ENCODE peak calls at places on chromosomes 4 and X, in nine cellular contexts. K is mammary epithelial cell, X is mesendoderm, G is spleen, C is lung, U is psoas muscle, Z is ovary, H is mesenchymal stem cell, Y is aorta. Q is an unnamed sample.

GRCh38 chr4:183860110-183860509 is 45.0 kb upstream of the STOX2 start:
- DNase-seq in K (no peak), X (no peak), G (no peak), C (no peak), U (no peak), Z (no peak), H (no peak), Y (no peak), Q (no peak)

GRCh38 chr4:93897559-93897958 is 69.0 kb downstream of the ATOH1 start:
- DNase-seq in K (peak), X (peak), G (no peak), C (no peak), U (no peak), Z (no peak), H (peak), Y (no peak), Q (no peak)

GRCh38 chr4:53816561-53816960 is 225.3 kb upstream of the LNX1 start:
- DNase-seq in K (no peak), X (no peak), G (no peak), C (no peak), U (no peak), Z (no peak), H (peak), Y (no peak), Q (no peak)

GRCh38 chr4:10013722-10014121 is 7.6 kb downstream of the SLC2A9 start:
- DNase-seq in K (peak), X (peak), G (no peak), C (peak), U (no peak), Z (no peak), H (no peak), Y (no peak), Q (no peak)

GRCh38 chr4:11698846-11699590 is 270.3 kb upstream of the HS3ST1 start:
- DNase-seq in K (peak), X (peak), G (no peak), C (no peak), U (no peak), Z (no peak), H (peak), Y (no peak), Q (no peak)

GRCh38 chr4:42654606-42655005 is 2.3 kb downstream of the ATP8A1 start:
- DNase-seq in K (peak), X (peak), G (no peak), C (peak), U (no peak), Z (peak), H (peak), Y (no peak), Q (no peak)

GRCh38 chr4:139736661-139737060 is 71.0 kb downstream of the MGST2 start:
- DNase-seq in K (no peak), X (no peak), G (no peak), C (no peak), U (no peak), Z (no peak), H (no peak), Y (no peak), Q (no peak)

GRCh38 chrX:41589634-41590270 is 99.0 kb upstream of the GPR34 start:
- DNase-seq in K (no peak), X (no peak), G (no peak), C (no peak), U (no peak), Z (no peak), H (peak), Y (no peak), Q (no peak)

GRCh38 chr4:18100657-18101056 is 79.1 kb upstream of the LCORL start:
- DNase-seq in K (no peak), X (no peak), G (no peak), C (no peak), U (no peak), Z (no peak), H (no peak), Y (no peak), Q (no peak)

GRCh38 chr4:98728433-98728832 is 70.0 kb upstream of the TSPAN5 start:
- DNase-seq in K (peak), X (peak), G (no peak), C (no peak), U (no peak), Z (no peak), H (peak), Y (no peak), Q (no peak)

DNA sequence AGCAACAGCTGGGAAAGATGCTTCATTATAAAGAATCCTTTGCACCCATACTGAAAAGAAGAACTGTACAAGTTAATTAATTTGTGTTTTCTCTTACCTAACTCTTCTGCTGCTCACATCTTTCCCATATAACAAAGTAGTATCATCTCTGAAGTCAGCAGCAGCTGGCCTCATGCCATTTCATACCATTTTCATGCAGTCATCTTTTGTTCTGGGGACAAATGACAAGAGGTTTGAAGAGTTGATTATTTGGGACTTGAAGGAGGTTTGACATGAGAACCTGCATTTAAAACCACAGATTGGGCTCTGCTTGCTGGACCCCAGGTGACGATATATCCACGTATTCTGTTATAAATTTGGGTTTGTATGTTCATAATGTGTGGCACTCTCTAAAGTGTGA is 430.3 kb downstream of the SPRY1 start:
- DNase-seq in K (peak), X (no peak), G (no peak), C (no peak), U (no peak), Z (no peak), H (peak), Y (no peak), Q (no peak)
- H3K27ac ChIP-seq in K (no peak), X (no peak), G (no peak), C (peak), U (peak), Z (no peak), H (no peak), Y (no peak), Q (no peak)

GRCh38 chr4:17060230-17060629 is 161.8 kb upstream of the LDB2 start:
- DNase-seq in K (no peak), X (no peak), G (no peak), C (no peak), U (no peak), Z (no peak), H (no peak), Y (no peak), Q (no peak)

GRCh38 chr4:17058506-17058905 is 160.1 kb upstream of the LDB2 start:
- DNase-seq in K (no peak), X (no peak), G (no peak), C (no peak), U (no peak), Z (peak), H (no peak), Y (no peak), Q (no peak)

GRCh38 chr4:17057035-17057434 is 158.6 kb upstream of the LDB2 start:
- DNase-seq in K (no peak), X (no peak), G (no peak), C (no peak), U (no peak), Z (no peak), H (no peak), Y (no peak), Q (no peak)

GRCh38 chr4:17055788-17056187 is 157.3 kb upstream of the LDB2 start:
- DNase-seq in K (no peak), X (peak), G (no peak), C (no peak), U (no peak), Z (no peak), H (peak), Y (no peak), Q (no peak)

DNA sequence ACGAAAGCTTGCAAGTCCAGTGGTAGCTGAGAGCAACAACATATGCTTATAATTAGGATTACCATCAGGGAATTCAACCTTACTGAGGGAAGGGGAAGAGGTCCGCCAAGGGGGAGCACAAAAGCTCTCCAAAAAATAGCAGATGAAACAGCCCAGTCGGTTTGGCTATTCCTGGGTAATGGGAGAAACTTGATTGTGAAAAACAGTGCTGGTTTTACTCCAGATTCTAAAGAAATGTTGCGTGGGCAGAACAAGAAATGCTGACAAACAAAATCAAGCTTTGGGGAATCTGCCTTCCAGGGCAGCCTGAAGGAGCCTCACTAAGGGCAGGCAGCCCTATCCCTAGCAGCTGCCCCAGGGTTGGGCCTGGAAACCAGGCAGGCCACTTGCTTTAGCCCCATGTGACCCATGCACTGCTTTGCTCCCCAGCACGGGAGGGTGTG is 160.8 kb upstream of the LDB2 start:
- DNase-seq in K (no peak), X (no peak), G (no peak), C (no peak), U (peak), Z (peak), H (no peak), Y (no peak), Q (no peak)
- H3K27ac ChIP-seq in K (no peak), X (no peak), G (no peak), C (no peak), U (no peak), Z (peak), H (no peak), Y (no peak), Q (no peak)

GRCh38 chr4:41022116-41022515 is 192.2 kb downstream of the APBB2 start:
- DNase-seq in K (no peak), X (no peak), G (no peak), C (no peak), U (no peak), Z (no peak), H (no peak), Y (no peak), Q (no peak)
- H3K27ac ChIP-seq in K (no peak), X (no peak), G (no peak), C (no peak), U (no peak), Z (no peak), H (no peak), Y (no peak), Q (no peak)

DNA sequence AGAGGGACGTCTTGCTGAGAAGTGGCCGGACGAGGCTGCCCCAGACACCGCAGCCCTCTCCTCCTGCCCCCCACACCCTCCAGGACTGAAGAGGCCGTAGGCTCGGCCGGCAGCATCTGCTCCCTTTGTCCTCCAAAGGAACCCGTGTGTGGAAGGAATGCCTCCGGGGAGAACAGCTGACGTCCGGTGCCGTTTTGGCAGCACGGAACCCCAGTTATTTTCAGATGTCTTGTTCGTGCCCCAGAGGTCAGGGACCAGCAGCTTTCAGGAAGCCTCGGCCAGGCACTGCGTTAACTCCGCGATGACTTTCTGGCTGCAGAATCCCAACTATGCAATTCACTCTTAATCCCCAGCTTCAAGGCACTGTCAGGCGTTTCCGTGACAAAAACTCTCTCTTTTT is 10.9 kb upstream of the PPP2R3B start:
- DNase-seq in K (no peak), X (peak), G (no peak), C (no peak), U (peak), Z (peak), H (peak), Y (no peak), Q (no peak)
- H3K27ac ChIP-seq in K (no peak), X (peak), G (no peak), C (no peak), U (no peak), Z (no peak), H (peak), Y (no peak), Q (no peak)

GRCh38 chr4:30718889-30719252 is 1.3 kb upstream of the PCDH7 start:
- DNase-seq in K (peak), X (peak), G (no peak), C (no peak), U (no peak), Z (no peak), H (peak), Y (peak), Q (no peak)

GRCh38 chr4:30718021-30718888 is 1.9 kb upstream of the PCDH7 start:
- DNase-seq in K (peak), X (peak), G (peak), C (no peak), U (peak), Z (peak), H (peak), Y (peak), Q (no peak)

GRCh38 chr4:30716158-30716557 is 4.0 kb upstream of the PCDH7 start:
- DNase-seq in K (peak), X (peak), G (no peak), C (no peak), U (no peak), Z (no peak), H (peak), Y (no peak), Q (no peak)

GRCh38 chr4:30716671-30717207 is 3.4 kb upstream of the PCDH7 start:
- DNase-seq in K (peak), X (peak), G (no peak), C (no peak), U (no peak), Z (no peak), H (peak), Y (peak), Q (no peak)

GRCh38 chr4:30717208-30718020 is 2.8 kb upstream of the PCDH7 start:
- DNase-seq in K (peak), X (no peak), G (peak), C (peak), U (peak), Z (peak), H (peak), Y (peak), Q (no peak)
- H3K27ac ChIP-seq in K (no peak), X (peak), G (peak), C (peak), U (no peak), Z (peak), H (peak), Y (peak), Q (no peak)

GRCh38 chr4:150078041-150078995 is at the start of gene DCLK2:
- DNase-seq in K (peak), X (peak), G (peak), C (peak), U (peak), Z (peak), H (peak), Y (peak), Q (no peak)
- H3K27ac ChIP-seq in K (no peak), X (no peak), G (peak), C (peak), U (peak), Z (peak), H (peak), Y (peak), Q (no peak)

Q was measured in CD4-positive, alpha-beta memory T cell.